ENCODE peak calls at places on chromosomes 4 and X, in nine cellular contexts. D is CD4-positive, alpha-beta memory T cell; V is left lung; R is brain microvascular endothelial cell; A is naive thymus-derived CD4-positive, alpha-beta T cell; H is cardiac muscle cell; Y is hepatocyte; U is tibial nerve; N is tibial artery. M is an unnamed sample.

GRCh38 chrX:11665144-11666040 is at the start of gene ARHGAP6:
- DNase-seq in U (no peak), A (no peak), Y (peak; percentile 47), R (peak; percentile 25), H (peak; percentile 82), V (peak; percentile 34), N (peak; percentile 68), D (no peak), M (peak; percentile 44)

GRCh38 chr4:6916587-6917444 is 7.2 kb downstream of the TBC1D14 start:
- DNase-seq in V (peak; percentile 82), Y (peak; percentile 79), H (peak; percentile 26), N (no peak), R (no peak), D (peak; percentile 92), U (no peak), A (no peak), M (peak; percentile 55)

GRCh38 chr4:8260656-8261111 is 8.9 kb upstream of the HTRA3 start:
- DNase-seq in R (peak; percentile 61), N (no peak), U (no peak), D (no peak), A (no peak), Y (peak; percentile 60), H (peak; percentile 70), V (peak; percentile 66), M (no peak)

GRCh38 chr4:76803522-76803921 is 94.4 kb downstream of the SOWAHB start:
- DNase-seq in V (no peak), H (peak; percentile 83), U (peak; percentile 33), R (peak; percentile 96), Y (peak; percentile 75), D (no peak), N (no peak), A (no peak), M (no peak)

GRCh38 chr4:96887857-96888256 is 1048.0 kb downstream of the PDHA2 start:
- DNase-seq in V (no peak), Y (no peak), R (no peak), H (no peak), N (no peak), U (no peak), A (no peak), D (no peak), M (no peak)

GRCh38 chrX:17007134-17007768 is 60.8 kb downstream of the REPS2 start:
- DNase-seq in A (no peak), H (peak; percentile 34), D (no peak), N (no peak), U (no peak), R (no peak), V (no peak), Y (no peak), M (no peak)

GRCh38 chrX:53281321-53281822 is at the start of gene IQSEC2:
- DNase-seq in R (peak; percentile 70), U (peak; percentile 69), Y (peak; percentile 80), N (peak; percentile 93), A (no peak), D (no peak), H (peak; percentile 84), V (peak; percentile 91), M (peak; percentile 63)

GRCh38 chr4:40323866-40324265 is 11.3 kb upstream of the CHRNA9 start:
- DNase-seq in U (no peak), N (no peak), D (no peak), Y (no peak), A (no peak), R (no peak), H (no peak), V (no peak), M (no peak)

GRCh38 chr4:54626113-54626512 is 31.6 kb upstream of the KIT start:
- DNase-seq in R (no peak), H (no peak), N (no peak), A (no peak), V (no peak), U (no peak), D (no peak), Y (no peak), M (no peak)

GRCh38 chr4:185591679-185592141 is 56.4 kb upstream of the PDLIM3 start:
- DNase-seq in N (no peak), R (no peak), V (no peak), Y (no peak), A (no peak), U (no peak), D (no peak), H (peak; percentile 67), M (no peak)

DNA sequence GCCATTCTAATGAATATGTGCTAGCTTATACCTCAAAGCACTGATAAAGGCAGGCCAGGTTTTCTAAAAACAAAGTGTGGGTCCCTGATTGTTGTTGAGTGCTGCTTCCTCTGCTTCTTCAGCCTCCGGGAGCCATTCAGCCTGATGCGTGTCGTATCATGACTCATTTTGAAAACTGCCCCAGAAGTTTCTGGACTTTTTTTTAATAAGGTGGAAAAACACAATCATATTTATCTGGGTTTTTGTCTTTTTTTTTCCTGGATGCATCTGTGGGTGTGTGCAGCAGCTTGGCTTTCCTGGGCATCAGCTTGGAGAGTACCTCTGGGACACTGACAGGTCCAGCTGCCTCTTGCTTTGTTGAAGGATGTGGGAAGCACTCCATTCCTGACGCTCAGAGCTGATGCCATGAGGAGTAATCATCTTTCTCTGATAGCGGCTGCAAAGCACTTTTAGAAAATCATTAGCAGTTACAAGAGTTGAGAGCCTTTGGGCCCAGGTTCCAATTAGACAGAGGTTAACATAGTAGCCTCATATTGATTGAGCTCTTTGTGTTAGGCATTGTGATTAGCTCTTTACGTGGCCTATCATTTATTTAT is 66.9 kb downstream of the PARM1 start:
- DNase-seq in U (no peak), V (no peak), N (no peak), D (no peak), Y (no peak), A (no peak), R (no peak), H (no peak), M (no peak)
- H3K27ac ChIP-seq in U (no peak overlapping the region), V (no peak overlapping the region), N (no peak overlapping the region), D (no peak overlapping the region), Y (no peak overlapping the region), A (no peak overlapping the region), R (no peak overlapping the region), H (no peak overlapping the region), M (no peak overlapping the region)

DNA sequence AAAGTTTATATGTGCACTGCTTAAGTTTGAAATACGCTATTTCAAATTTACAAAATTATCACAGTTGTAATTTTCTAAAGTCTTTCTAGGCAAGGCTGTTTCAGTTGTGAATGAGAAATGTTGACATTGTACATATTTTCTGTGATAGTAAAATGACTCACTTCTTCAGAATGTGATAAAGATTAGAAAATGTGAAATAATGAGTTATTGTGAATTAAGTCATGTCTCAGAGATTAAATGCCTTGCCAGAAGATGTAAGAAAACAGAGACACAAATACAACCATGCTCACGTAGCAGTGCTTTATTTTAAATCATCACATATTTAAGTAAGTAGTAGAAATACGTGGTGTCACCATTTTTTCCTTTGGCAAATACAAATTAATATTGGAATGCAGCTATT is 770 bp downstream of the CLCN4 start:
- DNase-seq in V (no peak), D (no peak), N (no peak), R (no peak), H (peak; percentile 63), U (no peak), A (no peak), Y (no peak), M (no peak)
- H3K4me3 ChIP-seq in V (peak overlapping the region; percentile 17), D (no peak overlapping the region), N (peak overlapping the region; percentile 42), R (peak overlapping the region; percentile 41), H (peak overlapping the region; percentile 36), U (peak overlapping the region; percentile 54), A (no peak overlapping the region), Y (no peak overlapping the region), M (peak overlapping the region; percentile 37)

GRCh38 chrX:120677017-120677652 is 47.3 kb upstream of the C1GALT1C1 start:
- DNase-seq in A (no peak), R (no peak), V (no peak), N (no peak), H (no peak), Y (no peak), D (no peak), U (no peak), M (no peak)

GRCh38 chrX:120672841-120673530 is 43.1 kb upstream of the C1GALT1C1 start:
- DNase-seq in Y (no peak), A (no peak), N (no peak), H (peak; percentile 32), D (no peak), U (no peak), R (no peak), V (no peak), M (no peak)

GRCh38 chrX:120668357-120668756 is 38.5 kb upstream of the C1GALT1C1 start:
- DNase-seq in D (no peak), N (no peak), V (no peak), U (no peak), H (no peak), A (no peak), Y (no peak), R (no peak), M (no peak)

GRCh38 chrX:120672389-120672788 is 42.5 kb upstream of the C1GALT1C1 start:
- DNase-seq in N (peak; percentile 80), H (peak; percentile 91), D (no peak), Y (peak; percentile 8), U (peak; percentile 58), R (peak; percentile 85), V (no peak), A (no peak), M (peak; percentile 58)

DNA sequence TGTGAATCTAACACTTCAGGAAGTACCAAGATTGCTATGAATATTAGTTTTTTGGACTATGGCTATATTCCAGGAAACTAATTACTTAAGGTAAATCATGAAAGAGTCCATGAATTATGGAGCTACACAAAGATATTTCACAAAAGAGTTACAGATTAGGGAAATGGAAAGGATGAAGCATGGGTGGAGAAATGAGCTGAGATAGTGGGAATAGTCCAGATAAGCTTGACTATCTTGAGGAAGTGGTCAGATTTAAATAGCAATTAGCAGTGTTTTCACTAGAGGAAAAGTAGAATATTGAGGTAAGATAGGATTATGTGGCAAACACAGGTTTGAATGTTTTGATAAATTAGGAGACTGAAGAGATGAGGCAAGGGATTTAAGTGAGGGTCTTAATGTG is 42.1 kb upstream of the C1GALT1C1 start:
- DNase-seq in Y (no peak), H (peak; percentile 48), D (no peak), N (no peak), V (no peak), U (no peak), R (peak; percentile 2), A (no peak), M (no peak)
- H3K27ac ChIP-seq in Y (peak overlapping the region; percentile 17), H (no peak overlapping the region), D (no peak overlapping the region), N (peak overlapping the region; percentile 70), V (no peak overlapping the region), U (peak overlapping the region; percentile 75), R (peak overlapping the region; percentile 96), A (no peak overlapping the region), M (peak overlapping the region; percentile 20)

GRCh38 chr4:86961103-86961502 is 26.3 kb downstream of the AFF1 start:
- DNase-seq in H (no peak), R (no peak), A (no peak), N (no peak), D (no peak), Y (no peak), U (no peak), V (no peak), M (no peak)

GRCh38 chr4:86961605-86962295 is 26.9 kb downstream of the AFF1 start:
- DNase-seq in H (peak; percentile 37), Y (peak; percentile 48), A (no peak), U (no peak), N (no peak), D (no peak), V (no peak), R (no peak), M (no peak)

GRCh38 chr4:86963697-86964096 is 28.9 kb downstream of the AFF1 start:
- DNase-seq in H (no peak), D (no peak), U (no peak), V (no peak), R (no peak), Y (no peak), N (no peak), A (no peak), M (no peak)

GRCh38 chr4:86959588-86960500 is 25.0 kb downstream of the AFF1 start:
- DNase-seq in H (no peak), A (no peak), U (no peak), R (no peak), Y (no peak), D (no peak), N (no peak), V (no peak), M (no peak)

GRCh38 chr4:86960557-86960959 is 25.7 kb downstream of the AFF1 start:
- DNase-seq in Y (peak; percentile 28), D (no peak), N (no peak), A (no peak), R (no peak), U (no peak), V (no peak), H (peak; percentile 53), M (peak; percentile 63)
- H3K4me3 ChIP-seq in Y (no peak overlapping the region), D (no peak overlapping the region), N (no peak overlapping the region), A (no peak overlapping the region), R (no peak overlapping the region), U (no peak overlapping the region), V (no peak overlapping the region), H (no peak overlapping the region), M (no peak overlapping the region)